ENCODE peak calls at places on chromosomes 5 and 9, in five cellular contexts. K, M, N, W and X are unnamed samples.

GRCh38 chr9:127188396-127188795 is 66.0 kb upstream of the ANGPTL2 start:
- DNase-seq in N (no peak), K (no peak), M (no peak), W (no peak), X (no peak)

GRCh38 chr5:57836921-57837320 is 354.3 kb upstream of the ACTBL2 start:
- DNase-seq in N (no peak), W (no peak), K (no peak), M (no peak), X (no peak)

GRCh38 chr5:56094579-56095361 is 100.0 kb upstream of the IL6ST start:
- DNase-seq in N (no peak), M (no peak), K (no peak), W (no peak), X (no peak)

GRCh38 chr5:59682542-59682941 is 211.0 kb downstream of the PDE4D start:
- DNase-seq in M (no peak), W (no peak), K (no peak), N (no peak), X (no peak)

GRCh38 chr9:69951411-69951810 is 92.2 kb upstream of the MAMDC2 start:
- DNase-seq in N (no peak), M (no peak), W (no peak), K (no peak), X (no peak)

GRCh38 chr5:112696786-112697185 is 40.9 kb upstream of the APC start:
- DNase-seq in M (no peak), W (no peak), N (no peak), K (no peak), X (no peak)

GRCh38 chr5:36722913-36723312 is 116.5 kb downstream of the SLC1A3 start:
- DNase-seq in W (no peak), N (no peak), M (no peak), K (no peak), X (peak; percentile 86)

GRCh38 chr5:14849516-14850294 is 21.9 kb downstream of the ANKH start:
- DNase-seq in M (no peak), K (no peak), W (no peak), N (no peak), X (no peak)

GRCh38 chr5:123116063-123116462 is 27.0 kb downstream of the PRDM6 start:
- DNase-seq in K (no peak), M (no peak), N (no peak), W (no peak), X (no peak)

GRCh38 chr9:138103824-138104206 is 226.2 kb downstream of the CACNA1B start:
- DNase-seq in N (no peak), M (peak; percentile 35), K (no peak), W (no peak), X (no peak)

GRCh38 chr9:96553070-96553469 is 66.6 kb downstream of the CDC14B start:
- DNase-seq in W (no peak), M (no peak), K (no peak), N (no peak), X (no peak)

GRCh38 chr9:116345817-116346216 is 192.2 kb downstream of the PAPPA start:
- DNase-seq in K (no peak), M (no peak), W (peak; percentile 62), N (no peak), X (no peak)

GRCh38 chr9:77827104-77827784 is 179.1 kb upstream of the GNA14 start:
- DNase-seq in N (peak; percentile 43), M (no peak), W (peak; percentile 16), K (no peak), X (peak; percentile 21)

GRCh38 chr9:5073701-5074100 is 88.6 kb downstream of the JAK2 start:
- DNase-seq in K (no peak), N (no peak), M (no peak), W (no peak), X (no peak)

GRCh38 chr9:89564257-89564878 is 40.4 kb upstream of the GADD45G start:
- DNase-seq in K (no peak), M (peak; percentile 68), N (peak; percentile 17), W (peak; percentile 50), X (no peak)

GRCh38 chr5:38455797-38456330 is 100.6 kb downstream of the LIFR start:
- DNase-seq in M (no peak), W (no peak), N (no peak), K (no peak), X (no peak)

GRCh38 chr5:2780421-2781171 is 29.1 kb upstream of the IRX2 start:
- DNase-seq in K (no peak), W (no peak), M (no peak), N (no peak), X (no peak)

GRCh38 chr5:147949711-147950573 is 43.6 kb upstream of the C5orf46 start:
- DNase-seq in K (peak; percentile 60), M (no peak), W (peak; percentile 37), N (peak; percentile 40), X (no peak)

GRCh38 chr5:136994154-136994553 is 505.0 kb downstream of the SPOCK1 start:
- DNase-seq in W (no peak), M (no peak), N (no peak), K (no peak), X (no peak)

GRCh38 chr5:150264667-150265603 is 24.6 kb downstream of the CAMK2A start:
- DNase-seq in N (no peak), W (no peak), M (no peak), K (no peak), X (no peak)

GRCh38 chr9:37030591-37030939 is 3.5 kb downstream of the PAX5 start:
- DNase-seq in W (no peak), K (no peak), N (no peak), M (no peak), X (no peak)

GRCh38 chr5:121029536-121030245 is 565.6 kb downstream of the PRR16 start:
- DNase-seq in K (no peak), M (no peak), W (no peak), N (no peak), X (no peak)

GRCh38 chr9:123121457-123121856 is 88.0 kb downstream of the GPR21 start:
- DNase-seq in N (no peak), W (peak; percentile 45), M (no peak), K (no peak), X (no peak)
- TF ChIP-seq HDAC2 in N (no peak), W (no peak), M (no peak), K (no peak), X (no peak)

GRCh38 chr5:180424094-180424493 is 70.1 kb upstream of the CNOT6 start:
- DNase-seq in M (no peak), W (no peak), K (no peak), N (no peak), X (no peak)
- TF ChIP-seq HDAC2 in M (no peak), W (no peak), K (no peak), N (no peak), X (no peak)

DNA sequence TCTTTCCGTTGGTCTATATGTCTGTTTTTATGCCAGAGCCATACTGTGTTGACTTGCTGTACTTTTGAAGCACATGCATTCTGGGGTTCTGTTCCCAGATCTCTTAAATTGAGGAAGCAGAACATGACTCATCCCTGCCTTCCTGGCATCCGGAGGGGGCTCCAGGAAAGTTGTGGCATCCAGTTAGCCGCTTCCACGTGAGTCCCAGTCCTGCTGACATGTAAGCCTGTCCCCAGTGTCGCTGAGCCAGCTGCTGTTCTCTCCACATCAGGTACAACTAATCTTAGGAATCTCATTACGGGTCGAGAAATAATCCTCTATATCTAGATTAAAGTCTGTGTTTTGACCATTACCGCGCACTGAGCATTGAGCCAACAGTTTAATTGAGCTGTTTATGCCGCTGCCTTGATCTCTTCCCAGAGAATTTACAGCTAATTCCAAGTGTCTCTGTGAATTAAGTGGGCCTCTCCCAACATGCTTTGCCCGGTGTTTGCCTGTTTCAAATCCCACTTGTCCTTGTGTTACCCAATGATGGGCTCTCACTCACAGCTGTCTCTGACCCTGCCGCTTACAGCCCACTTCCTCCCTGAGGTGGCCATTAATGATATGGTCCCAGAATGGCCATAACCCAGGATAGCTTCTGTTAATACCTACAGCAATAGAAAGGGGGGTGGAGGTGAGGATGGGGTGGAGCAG is 10.5 kb upstream of the SHB start:
- DNase-seq in N (no peak), K (no peak), W (no peak), M (peak; percentile 35), X (no peak)
- TF ChIP-seq HDAC2 in N (no peak), K (no peak), W (no peak), M (no peak), X (no peak)

GRCh38 chr9:2241875-2242741 is 227.0 kb downstream of the SMARCA2 start:
- DNase-seq in M (peak; percentile 98), N (peak; percentile 75), W (peak; percentile 51), K (peak; percentile 57), X (no peak)

GRCh38 chr9:2241461-2241874 is 226.3 kb downstream of the SMARCA2 start:
- DNase-seq in N (peak; percentile 6), W (no peak), M (peak; percentile 86), K (no peak), X (no peak)

GRCh38 chr9:2243666-2244555 is 228.8 kb downstream of the SMARCA2 start:
- DNase-seq in N (peak; percentile 9), M (no peak), K (no peak), W (no peak), X (no peak)

GRCh38 chr9:2248768-2249167 is 233.6 kb downstream of the SMARCA2 start:
- DNase-seq in K (no peak), N (no peak), M (no peak), W (no peak), X (no peak)

GRCh38 chr9:2242778-2243395 is 227.7 kb downstream of the SMARCA2 start:
- DNase-seq in W (no peak), K (no peak), M (no peak), N (no peak), X (no peak)
- TF ChIP-seq HDAC2 in W (no peak), K (no peak), M (no peak), N (no peak), X (no peak)